ENCODE peak calls at places on chromosome 14, in eight cellular contexts. B is T-cell; Y is EL; I is RPMI8226; T is activated T-cell treated with anti-CD3 and anti-CD28 coated beads, Interleukin-2, amount 50 U/mL, for 4 hours; X is ecto neural progenitor cell; Q is T1000; P is activated gamma-delta T cell treated with anti-CD3 and anti-CD28 coated beads, Interleukin-2, amount 50 U/mL, for 16 hours. N is an unnamed sample.

GRCh38 chr14:106417224-106418049 is 891.1 kb downstream of the TMEM121 start:
- DNase-seq in Y (peak; percentile 5), I (no peak), X (peak; percentile 41), Q (no peak), T (peak; percentile 68), B (peak; percentile 72), P (peak; percentile 71), N (peak; percentile 57)

GRCh38 chr14:103354141-103354540 is 20.1 kb downstream of the EIF5 start:
- DNase-seq in B (no peak), X (no peak), T (no peak), P (no peak), Q (no peak), I (no peak), Y (no peak), N (no peak)

GRCh38 chr14:67553547-67553946 is 20.5 kb downstream of the PLEKHH1 start:
- DNase-seq in X (no peak), T (no peak), B (no peak), Y (no peak), I (no peak), P (no peak), Q (no peak), N (no peak)

GRCh38 chr14:74663884-74664283 is 49.0 kb downstream of the AREL1 start:
- DNase-seq in Y (no peak), X (no peak), P (no peak), Q (no peak), B (no peak), I (no peak), T (no peak), N (no peak)

GRCh38 chr14:68753696-68754095 is 39.2 kb downstream of the ZFP36L1 start:
- DNase-seq in B (no peak), Q (no peak), I (no peak), Y (peak; percentile 20), P (no peak), T (no peak), X (no peak), N (no peak)

GRCh38 chr14:22190411-22191191 is 398.4 kb downstream of the DAD1 start:
- DNase-seq in P (no peak), T (no peak), Y (peak; percentile 39), I (no peak), X (no peak), B (no peak), Q (no peak), N (no peak)

GRCh38 chr14:99377951-99378350 is 102.7 kb downstream of the SETD3 start:
- DNase-seq in Y (no peak), X (no peak), T (no peak), P (no peak), I (no peak), B (no peak), Q (no peak), N (no peak)

GRCh38 chr14:39368261-39368959 is 63.8 kb downstream of the FBXO33 start:
- DNase-seq in Y (peak; percentile 68), B (no peak), Q (no peak), T (no peak), I (peak; percentile 14), X (peak; percentile 67), P (no peak), N (no peak)

GRCh38 chr14:55302770-55303472 is 31.7 kb downstream of the FBXO34 start:
- DNase-seq in X (no peak), P (no peak), T (no peak), Q (no peak), Y (no peak), B (no peak), I (no peak), N (no peak)

GRCh38 chr14:106843951-106844483 is 1317.6 kb downstream of the TMEM121 start:
- DNase-seq in Q (no peak), X (no peak), Y (no peak), T (no peak), B (no peak), P (no peak), I (no peak), N (no peak)

GRCh38 chr14:80095623-80096022 is 115.7 kb downstream of the DIO2 start:
- DNase-seq in T (no peak), Q (peak; percentile 73), I (no peak), X (no peak), Y (peak; percentile 93), B (no peak), P (no peak), N (no peak)

GRCh38 chr14:74135386-74135785 is 50.6 kb downstream of the LIN52 start:
- DNase-seq in P (no peak), Q (no peak), T (no peak), Y (peak; percentile 24), I (no peak), X (no peak), B (no peak), N (no peak)

GRCh38 chr14:52272375-52272774 is 4.9 kb downstream of the PTGDR start:
- DNase-seq in Q (no peak), X (no peak), T (no peak), B (no peak), P (no peak), Y (peak; percentile 51), I (peak; percentile 3), N (no peak)

GRCh38 chr14:51807355-51807754 is 53.1 kb upstream of the GNG2 start:
- DNase-seq in Q (no peak), T (no peak), Y (no peak), I (no peak), P (no peak), X (no peak), B (no peak), N (no peak)

GRCh38 chr14:79705126-79705894 is 506.0 kb downstream of the DIO2 start:
- DNase-seq in X (no peak), Q (no peak), T (no peak), I (no peak), B (no peak), Y (no peak), P (no peak), N (no peak)

GRCh38 chr14:88289996-88290395 is 33.1 kb downstream of the KCNK10 start:
- DNase-seq in Q (no peak), T (no peak), I (no peak), X (no peak), B (no peak), Y (no peak), P (no peak), N (no peak)

GRCh38 chr14:61561144-61561543 is 134.2 kb upstream of the HIF1A start:
- DNase-seq in X (no peak), P (no peak), Q (no peak), T (no peak), B (no peak), I (no peak), Y (peak; percentile 86), N (no peak)

GRCh38 chr14:34064349-34064748 is 113.5 kb upstream of the EGLN3 start:
- DNase-seq in Y (peak; percentile 38), B (no peak), P (no peak), Q (no peak), X (no peak), I (no peak), T (no peak), N (no peak)

GRCh38 chr14:57962293-57962996 is 96.6 kb upstream of the SLC35F4 start:
- DNase-seq in Q (no peak), T (no peak), X (peak; percentile 83), B (no peak), P (no peak), Y (no peak), I (no peak), N (no peak)

GRCh38 chr14:61609143-61609851 is 86.0 kb upstream of the HIF1A start:
- DNase-seq in T (no peak), B (no peak), X (no peak), P (no peak), Q (no peak), I (no peak), Y (peak; percentile 77), N (no peak)

GRCh38 chr14:91884664-91885063 is 17.3 kb upstream of the TC2N start:
- DNase-seq in P (no peak), Y (no peak), X (no peak), T (no peak), I (no peak), B (no peak), Q (no peak), N (no peak)

GRCh38 chr14:89254201-89254919 is 162.7 kb downstream of the FOXN3 start:
- DNase-seq in Y (no peak), P (no peak), T (no peak), X (no peak), Q (no peak), I (no peak), B (no peak), N (no peak)

GRCh38 chr14:81561084-81561775 is 27.6 kb upstream of the SEL1L start:
- DNase-seq in T (no peak), X (no peak), I (no peak), B (no peak), Q (no peak), Y (no peak), P (no peak), N (no peak)

GRCh38 chr14:94970937-94971730 is 186.2 kb downstream of the DICER1 start:
- DNase-seq in P (no peak), I (no peak), Q (no peak), Y (no peak), B (no peak), T (no peak), X (no peak), N (no peak)

GRCh38 chr14:23361763-23362162 is 3.2 kb downstream of the EFS start:
- DNase-seq in P (no peak), T (no peak), Q (no peak), Y (no peak), B (no peak), I (no peak), X (no peak), N (no peak)

GRCh38 chr14:85528080-85528881 is 1.7 kb upstream of the FLRT2 start:
- DNase-seq in I (no peak), B (no peak), P (no peak), Y (peak; percentile 84), X (peak; percentile 58), T (no peak), Q (peak; percentile 17), N (no peak)

GRCh38 chr14:36207500-36207899 is 31.0 kb upstream of the PTCSC3 start:
- DNase-seq in Q (no peak), B (no peak), P (no peak), X (no peak), Y (no peak), I (no peak), T (no peak), N (no peak)

GRCh38 chr14:97978336-97978735 is 1181.2 kb downstream of the VRK1 start:
- DNase-seq in Q (peak; percentile 44), X (peak; percentile 85), Y (no peak), I (peak; percentile 28), P (peak; percentile 50), B (peak; percentile 45), T (peak; percentile 75), N (no peak)

GRCh38 chr14:55448146-55448614 is 7.8 kb upstream of the TBPL2 start:
- DNase-seq in P (no peak), T (no peak), I (no peak), X (no peak), Q (peak; percentile 88), Y (peak; percentile 98), B (no peak), N (no peak)

N was measured in NK-92 treated with Interleukin-12 subunit alpha and Interleukin-12 subunit beta, amount 100 ng/mL, for 24 hours.